ENCODE peak calls at places on chromosomes 16 and 17, in eight cellular contexts. One of them, this sample, is unnamed.
A peak's percentile ranks its signal among the peaks of the same experiment; 100 is the strongest.

GRCh38 chr16:47019563-47019962 is 46.1 kb upstream of the DNAJA2 start:
- DNase-seq in mesendoderm: no peak
- DNase-seq in heart right ventricle: no peak
- DNase-seq in stimulated activated CD4-positive, alpha-beta T cell treated with anti-CD3 and anti-CD28 coated beads, Interleukin-1b, Interleukin-23, amount 100 ng/mL, for 1 hour: no peak
- DNase-seq in C1 segment of cervical spinal cord: no peak
- DNase-seq in activated CD8-positive, alpha-beta T cell treated with anti-CD3 and anti-CD28 coated beads, Interleukin-2, amount 10 ng/mL, durations not matched to agents 7 days and 5 days: no peak
- DNase-seq in left lung: no peak
- DNase-seq in stimulated activated CD8-positive, alpha-beta memory T cell treated with anti-CD3 and anti-CD28 coated beads, Interleukin-4, amount 100 ng/mL, for 24 hours: no peak
- DNase-seq in this sample: no peak

GRCh38 chr17:40647549-40648325 is at the start of gene SMARCE1:
- DNase-seq in activated CD8-positive, alpha-beta T cell treated with anti-CD3 and anti-CD28 coated beads, Interleukin-2, amount 10 ng/mL, durations not matched to agents 7 days and 5 days: peak; percentile 78
- DNase-seq in left lung: peak; percentile 72
- DNase-seq in stimulated activated CD8-positive, alpha-beta memory T cell treated with anti-CD3 and anti-CD28 coated beads, Interleukin-4, amount 100 ng/mL, for 24 hours: peak; percentile 50
- DNase-seq in mesendoderm: peak; percentile 86
- DNase-seq in heart right ventricle: peak; percentile 70
- DNase-seq in stimulated activated CD4-positive, alpha-beta T cell treated with anti-CD3 and anti-CD28 coated beads, Interleukin-1b, Interleukin-23, amount 100 ng/mL, for 1 hour: peak; percentile 40
- DNase-seq in C1 segment of cervical spinal cord: peak; percentile 80
- DNase-seq in this sample: peak; percentile 80

GRCh38 chr16:11400076-11400475 is 54.8 kb downstream of the RMI2 start:
- DNase-seq in C1 segment of cervical spinal cord: no peak
- DNase-seq in activated CD8-positive, alpha-beta T cell treated with anti-CD3 and anti-CD28 coated beads, Interleukin-2, amount 10 ng/mL, durations not matched to agents 7 days and 5 days: no peak
- DNase-seq in stimulated activated CD4-positive, alpha-beta T cell treated with anti-CD3 and anti-CD28 coated beads, Interleukin-1b, Interleukin-23, amount 100 ng/mL, for 1 hour: no peak
- DNase-seq in heart right ventricle: no peak
- DNase-seq in stimulated activated CD8-positive, alpha-beta memory T cell treated with anti-CD3 and anti-CD28 coated beads, Interleukin-4, amount 100 ng/mL, for 24 hours: no peak
- DNase-seq in mesendoderm: no peak
- DNase-seq in left lung: no peak
- DNase-seq in this sample: no peak

GRCh38 chr16:3865241-3865640 is 15.3 kb downstream of the CREBBP start:
- DNase-seq in mesendoderm: no peak
- DNase-seq in stimulated activated CD4-positive, alpha-beta T cell treated with anti-CD3 and anti-CD28 coated beads, Interleukin-1b, Interleukin-23, amount 100 ng/mL, for 1 hour: no peak
- DNase-seq in left lung: no peak
- DNase-seq in heart right ventricle: no peak
- DNase-seq in stimulated activated CD8-positive, alpha-beta memory T cell treated with anti-CD3 and anti-CD28 coated beads, Interleukin-4, amount 100 ng/mL, for 24 hours: no peak
- DNase-seq in activated CD8-positive, alpha-beta T cell treated with anti-CD3 and anti-CD28 coated beads, Interleukin-2, amount 10 ng/mL, durations not matched to agents 7 days and 5 days: no peak
- DNase-seq in C1 segment of cervical spinal cord: no peak
- DNase-seq in this sample: no peak

GRCh38 chr16:23420011-23420410 is 33.0 kb downstream of the COG7 start:
- DNase-seq in stimulated activated CD4-positive, alpha-beta T cell treated with anti-CD3 and anti-CD28 coated beads, Interleukin-1b, Interleukin-23, amount 100 ng/mL, for 1 hour: no peak
- DNase-seq in stimulated activated CD8-positive, alpha-beta memory T cell treated with anti-CD3 and anti-CD28 coated beads, Interleukin-4, amount 100 ng/mL, for 24 hours: no peak
- DNase-seq in heart right ventricle: no peak
- DNase-seq in left lung: no peak
- DNase-seq in mesendoderm: no peak
- DNase-seq in activated CD8-positive, alpha-beta T cell treated with anti-CD3 and anti-CD28 coated beads, Interleukin-2, amount 10 ng/mL, durations not matched to agents 7 days and 5 days: no peak
- DNase-seq in C1 segment of cervical spinal cord: no peak
- DNase-seq in this sample: no peak

GRCh38 chr17:40068917-40069750 is 6.4 kb downstream of the THRA start:
- DNase-seq in mesendoderm: peak; percentile 47
- DNase-seq in C1 segment of cervical spinal cord: peak; percentile 86
- DNase-seq in stimulated activated CD4-positive, alpha-beta T cell treated with anti-CD3 and anti-CD28 coated beads, Interleukin-1b, Interleukin-23, amount 100 ng/mL, for 1 hour: peak; percentile 69
- DNase-seq in heart right ventricle: peak; percentile 91
- DNase-seq in activated CD8-positive, alpha-beta T cell treated with anti-CD3 and anti-CD28 coated beads, Interleukin-2, amount 10 ng/mL, durations not matched to agents 7 days and 5 days: peak; percentile 82
- DNase-seq in left lung: peak; percentile 88
- DNase-seq in stimulated activated CD8-positive, alpha-beta memory T cell treated with anti-CD3 and anti-CD28 coated beads, Interleukin-4, amount 100 ng/mL, for 24 hours: peak; percentile 76
- DNase-seq in this sample: peak; percentile 76

GRCh38 chr16:84465154-84465553 is 39.3 kb downstream of the MEAK7 start:
- DNase-seq in stimulated activated CD4-positive, alpha-beta T cell treated with anti-CD3 and anti-CD28 coated beads, Interleukin-1b, Interleukin-23, amount 100 ng/mL, for 1 hour: no peak
- DNase-seq in mesendoderm: peak; percentile 8
- DNase-seq in activated CD8-positive, alpha-beta T cell treated with anti-CD3 and anti-CD28 coated beads, Interleukin-2, amount 10 ng/mL, durations not matched to agents 7 days and 5 days: no peak
- DNase-seq in stimulated activated CD8-positive, alpha-beta memory T cell treated with anti-CD3 and anti-CD28 coated beads, Interleukin-4, amount 100 ng/mL, for 24 hours: no peak
- DNase-seq in C1 segment of cervical spinal cord: no peak
- DNase-seq in heart right ventricle: no peak
- DNase-seq in left lung: no peak
- DNase-seq in this sample: peak; percentile 13

GRCh38 chr16:86181526-86181925 is 282.6 kb downstream of the IRF8 start:
- DNase-seq in activated CD8-positive, alpha-beta T cell treated with anti-CD3 and anti-CD28 coated beads, Interleukin-2, amount 10 ng/mL, durations not matched to agents 7 days and 5 days: no peak
- DNase-seq in mesendoderm: no peak
- DNase-seq in left lung: no peak
- DNase-seq in C1 segment of cervical spinal cord: no peak
- DNase-seq in heart right ventricle: no peak
- DNase-seq in stimulated activated CD4-positive, alpha-beta T cell treated with anti-CD3 and anti-CD28 coated beads, Interleukin-1b, Interleukin-23, amount 100 ng/mL, for 1 hour: no peak
- DNase-seq in stimulated activated CD8-positive, alpha-beta memory T cell treated with anti-CD3 and anti-CD28 coated beads, Interleukin-4, amount 100 ng/mL, for 24 hours: no peak
- DNase-seq in this sample: no peak

GRCh38 chr16:22357635-22357971 is 16.8 kb downstream of the CDR2 start:
- DNase-seq in stimulated activated CD8-positive, alpha-beta memory T cell treated with anti-CD3 and anti-CD28 coated beads, Interleukin-4, amount 100 ng/mL, for 24 hours: no peak
- DNase-seq in activated CD8-positive, alpha-beta T cell treated with anti-CD3 and anti-CD28 coated beads, Interleukin-2, amount 10 ng/mL, durations not matched to agents 7 days and 5 days: no peak
- DNase-seq in heart right ventricle: no peak
- DNase-seq in mesendoderm: no peak
- DNase-seq in left lung: no peak
- DNase-seq in C1 segment of cervical spinal cord: no peak
- DNase-seq in stimulated activated CD4-positive, alpha-beta T cell treated with anti-CD3 and anti-CD28 coated beads, Interleukin-1b, Interleukin-23, amount 100 ng/mL, for 1 hour: no peak
- DNase-seq in this sample: no peak

GRCh38 chr16:85138825-85139627 is 26.8 kb upstream of the CIBAR2 start:
- DNase-seq in C1 segment of cervical spinal cord: no peak
- DNase-seq in left lung: no peak
- DNase-seq in stimulated activated CD4-positive, alpha-beta T cell treated with anti-CD3 and anti-CD28 coated beads, Interleukin-1b, Interleukin-23, amount 100 ng/mL, for 1 hour: no peak
- DNase-seq in heart right ventricle: no peak
- DNase-seq in mesendoderm: no peak
- DNase-seq in stimulated activated CD8-positive, alpha-beta memory T cell treated with anti-CD3 and anti-CD28 coated beads, Interleukin-4, amount 100 ng/mL, for 24 hours: no peak
- DNase-seq in activated CD8-positive, alpha-beta T cell treated with anti-CD3 and anti-CD28 coated beads, Interleukin-2, amount 10 ng/mL, durations not matched to agents 7 days and 5 days: no peak
- DNase-seq in this sample: no peak

GRCh38 chr17:17022011-17022800 is 20.1 kb upstream of the MPRIP start:
- DNase-seq in stimulated activated CD4-positive, alpha-beta T cell treated with anti-CD3 and anti-CD28 coated beads, Interleukin-1b, Interleukin-23, amount 100 ng/mL, for 1 hour: no peak
- DNase-seq in stimulated activated CD8-positive, alpha-beta memory T cell treated with anti-CD3 and anti-CD28 coated beads, Interleukin-4, amount 100 ng/mL, for 24 hours: no peak
- DNase-seq in left lung: peak; percentile 30
- DNase-seq in activated CD8-positive, alpha-beta T cell treated with anti-CD3 and anti-CD28 coated beads, Interleukin-2, amount 10 ng/mL, durations not matched to agents 7 days and 5 days: no peak
- DNase-seq in heart right ventricle: no peak
- DNase-seq in mesendoderm: no peak
- DNase-seq in C1 segment of cervical spinal cord: no peak
- DNase-seq in this sample: no peak

GRCh38 chr16:1913327-1914083 is 4.7 kb downstream of the HS3ST6 start:
- DNase-seq in activated CD8-positive, alpha-beta T cell treated with anti-CD3 and anti-CD28 coated beads, Interleukin-2, amount 10 ng/mL, durations not matched to agents 7 days and 5 days: no peak
- DNase-seq in left lung: peak; percentile 81
- DNase-seq in C1 segment of cervical spinal cord: no peak
- DNase-seq in mesendoderm: no peak
- DNase-seq in stimulated activated CD8-positive, alpha-beta memory T cell treated with anti-CD3 and anti-CD28 coated beads, Interleukin-4, amount 100 ng/mL, for 24 hours: no peak
- DNase-seq in stimulated activated CD4-positive, alpha-beta T cell treated with anti-CD3 and anti-CD28 coated beads, Interleukin-1b, Interleukin-23, amount 100 ng/mL, for 1 hour: no peak
- DNase-seq in heart right ventricle: no peak
- DNase-seq in this sample: no peak

GRCh38 chr16:59543641-59544040 is 809.5 kb upstream of the GOT2 start:
- DNase-seq in mesendoderm: no peak
- DNase-seq in C1 segment of cervical spinal cord: no peak
- DNase-seq in heart right ventricle: no peak
- DNase-seq in stimulated activated CD8-positive, alpha-beta memory T cell treated with anti-CD3 and anti-CD28 coated beads, Interleukin-4, amount 100 ng/mL, for 24 hours: no peak
- DNase-seq in stimulated activated CD4-positive, alpha-beta T cell treated with anti-CD3 and anti-CD28 coated beads, Interleukin-1b, Interleukin-23, amount 100 ng/mL, for 1 hour: no peak
- DNase-seq in activated CD8-positive, alpha-beta T cell treated with anti-CD3 and anti-CD28 coated beads, Interleukin-2, amount 10 ng/mL, durations not matched to agents 7 days and 5 days: no peak
- DNase-seq in left lung: no peak
- DNase-seq in this sample: no peak

GRCh38 chr17:49556183-49556943 is 19.3 kb upstream of the NXPH3 start:
- DNase-seq in stimulated activated CD4-positive, alpha-beta T cell treated with anti-CD3 and anti-CD28 coated beads, Interleukin-1b, Interleukin-23, amount 100 ng/mL, for 1 hour: peak; percentile 82
- DNase-seq in C1 segment of cervical spinal cord: peak; percentile 73
- DNase-seq in activated CD8-positive, alpha-beta T cell treated with anti-CD3 and anti-CD28 coated beads, Interleukin-2, amount 10 ng/mL, durations not matched to agents 7 days and 5 days: peak; percentile 88
- DNase-seq in stimulated activated CD8-positive, alpha-beta memory T cell treated with anti-CD3 and anti-CD28 coated beads, Interleukin-4, amount 100 ng/mL, for 24 hours: peak; percentile 75
- DNase-seq in heart right ventricle: peak; percentile 82
- DNase-seq in mesendoderm: peak; percentile 78
- DNase-seq in left lung: peak; percentile 69
- DNase-seq in this sample: peak; percentile 95

GRCh38 chr16:85169333-85170065 is 57.2 kb upstream of the CIBAR2 start:
- DNase-seq in mesendoderm: peak; percentile 44
- DNase-seq in activated CD8-positive, alpha-beta T cell treated with anti-CD3 and anti-CD28 coated beads, Interleukin-2, amount 10 ng/mL, durations not matched to agents 7 days and 5 days: no peak
- DNase-seq in stimulated activated CD4-positive, alpha-beta T cell treated with anti-CD3 and anti-CD28 coated beads, Interleukin-1b, Interleukin-23, amount 100 ng/mL, for 1 hour: no peak
- DNase-seq in C1 segment of cervical spinal cord: no peak
- DNase-seq in left lung: no peak
- DNase-seq in heart right ventricle: no peak
- DNase-seq in stimulated activated CD8-positive, alpha-beta memory T cell treated with anti-CD3 and anti-CD28 coated beads, Interleukin-4, amount 100 ng/mL, for 24 hours: no peak
- DNase-seq in this sample: no peak

This sample was measured in mesothelial cell of epicardium.